ENCODE peak calls at places on chromosomes 1 and 21, in four cellular contexts. Y is amniotic stem cell, D is HuH-7, O is dorsolateral prefrontal cortex. P is an unnamed sample.
A peak's percentile ranks its signal among the peaks of the same experiment; 100 is the strongest.

GRCh38 chr1:164794310-164794709 is 235.3 kb downstream of the PBX1 start:
- DNase-seq in O (no peak), D (no peak), Y (peak; percentile 74), P (no peak)

GRCh38 chr1:1001631-1002300 is 1.9 kb upstream of the HES4 start:
- DNase-seq in O (peak; percentile 56), Y (peak; percentile 26), D (peak; percentile 91), P (peak; percentile 95)

GRCh38 chr1:90347366-90347765 is 352.5 kb downstream of the ZNF326 start:
- DNase-seq in D (no peak), O (no peak), Y (no peak), P (no peak)

GRCh38 chr1:220747426-220748090 is 564 bp upstream of the MTARC2 start:
- DNase-seq in Y (no peak), D (no peak), O (no peak), P (no peak)

GRCh38 chr1:31932491-31933316 is 5.5 kb downstream of the PTP4A2 start:
- DNase-seq in O (no peak), Y (no peak), D (no peak), P (no peak)

GRCh38 chr1:188888387-188888786 is 1589.3 kb downstream of the BRINP3 start:
- DNase-seq in Y (no peak), O (no peak), D (no peak), P (no peak)

GRCh38 chr1:34088001-34088400 is 77.0 kb downstream of the CSMD2 start:
- DNase-seq in D (no peak), O (no peak), Y (no peak), P (no peak)

GRCh38 chr1:236605030-236605806 is 902 bp upstream of the HEATR1 start:
- DNase-seq in O (no peak), Y (no peak), D (no peak), P (peak; percentile 7)

GRCh38 chr1:116556289-116557006 is 14.4 kb downstream of the CD58 start:
- DNase-seq in O (no peak), Y (no peak), D (no peak), P (peak; percentile 75)

GRCh38 chr1:55386456-55386855 is 171.3 kb upstream of the USP24 start:
- DNase-seq in O (no peak), D (no peak), Y (no peak), P (no peak)

GRCh38 chr1:154969246-154969645 is 1.3 kb downstream of the SHC1 start:
- DNase-seq in O (no peak), Y (no peak), D (no peak), P (no peak)

GRCh38 chr21:38297193-38297592 is 40.4 kb downstream of the KCNJ15 start:
- DNase-seq in D (no peak), Y (peak; percentile 77), O (no peak), P (no peak)

GRCh38 chr1:9437931-9438330 is 101.3 kb upstream of the SLC25A33 start:
- DNase-seq in O (peak; percentile 54), D (no peak), Y (no peak), P (no peak)

GRCh38 chr1:42877380-42877779 is 31.0 kb downstream of the ZNF691 start:
- DNase-seq in D (no peak), Y (no peak), O (no peak), P (no peak)

GRCh38 chr1:22118291-22118992 is 24.5 kb downstream of the WNT4 start:
- DNase-seq in Y (no peak), D (no peak), O (no peak), P (no peak)

GRCh38 chr21:34336245-34336644 is 27.6 kb upstream of the KCNE2 start:
- DNase-seq in O (no peak), Y (no peak), D (no peak), P (no peak)

GRCh38 chr1:215567491-215568286 is 585 bp downstream of the KCTD3 start:
- DNase-seq in Y (peak; percentile 15), O (peak; percentile 52), D (peak; percentile 77), P (peak; percentile 65)

GRCh38 chr1:53046930-53047329 is 15.1 kb upstream of the PODN start:
- DNase-seq in Y (no peak), O (no peak), D (no peak), P (no peak)

GRCh38 chr1:173333581-173333980 is 126.5 kb upstream of the TNFSF4 start:
- DNase-seq in O (no peak), Y (no peak), D (no peak), P (no peak)

GRCh38 chr1:85396194-85396593 is 68.8 kb downstream of the DDAH1 start:
- DNase-seq in O (no peak), D (no peak), Y (no peak), P (no peak)

GRCh38 chr1:156900019-156900718 is 6.7 kb downstream of the PEAR1 start:
- DNase-seq in D (no peak), O (no peak), Y (no peak), P (no peak)

P was measured in K562.